ENCODE peak calls at places on chromosome 17, in seven cellular contexts. One of them, this sample, is unnamed.
A peak's percentile ranks its signal among the peaks of the same experiment; 100 is the strongest.

GRCh38 chr17:74643826-74644225 is 20.3 kb upstream of the CD300E start:
- DNase-seq in amniotic stem cell: no peak
- DNase-seq in NCI-H1417: no peak
- DNase-seq in T-helper 9 cell: no peak
- DNase-seq in KBM-7: no peak
- DNase-seq in ACHN: no peak
- DNase-seq in hepatocyte: no peak
- DNase-seq in this sample: no peak

GRCh38 chr17:2263183-2263954 is 40.2 kb downstream of the SMG6 start:
- DNase-seq in NCI-H1417: no peak
- DNase-seq in amniotic stem cell: no peak
- DNase-seq in ACHN: no peak
- DNase-seq in KBM-7: no peak
- DNase-seq in T-helper 9 cell: no peak
- DNase-seq in hepatocyte: no peak
- DNase-seq in this sample: no peak

GRCh38 chr17:66781135-66781534 is 53.8 kb upstream of the CACNG5 start:
- DNase-seq in KBM-7: no peak
- DNase-seq in ACHN: no peak
- DNase-seq in NCI-H1417: no peak
- DNase-seq in T-helper 9 cell: no peak
- DNase-seq in amniotic stem cell: no peak
- DNase-seq in hepatocyte: no peak
- DNase-seq in this sample: no peak

GRCh38 chr17:73282629-73283028 is 20.9 kb upstream of the CPSF4L start:
- DNase-seq in KBM-7: no peak
- DNase-seq in ACHN: no peak
- DNase-seq in amniotic stem cell: no peak
- DNase-seq in NCI-H1417: no peak
- DNase-seq in hepatocyte: no peak
- DNase-seq in T-helper 9 cell: no peak
- DNase-seq in this sample: no peak

GRCh38 chr17:2040219-2040827 is 1.5 kb upstream of the OVCA2 start:
- DNase-seq in T-helper 9 cell: no peak
- DNase-seq in ACHN: no peak
- DNase-seq in NCI-H1417: no peak
- DNase-seq in amniotic stem cell: no peak
- DNase-seq in KBM-7: no peak
- DNase-seq in hepatocyte: no peak
- DNase-seq in this sample: no peak

GRCh38 chr17:48952904-48953303 is 8.3 kb upstream of the SNF8 start:
- DNase-seq in T-helper 9 cell: no peak
- DNase-seq in ACHN: no peak
- DNase-seq in KBM-7: no peak
- DNase-seq in hepatocyte: no peak
- DNase-seq in NCI-H1417: no peak
- DNase-seq in amniotic stem cell: no peak
- DNase-seq in this sample: no peak

GRCh38 chr17:22516861-22517636 is 824.7 kb downstream of the KCNJ18 start:
- DNase-seq in KBM-7: no peak
- DNase-seq in hepatocyte: no peak
- DNase-seq in T-helper 9 cell: no peak
- DNase-seq in ACHN: no peak
- DNase-seq in amniotic stem cell: no peak
- DNase-seq in NCI-H1417: no peak
- DNase-seq in this sample: no peak

GRCh38 chr17:67095803-67096202 is 51.4 kb downstream of the CACNG1 start:
- DNase-seq in hepatocyte: no peak
- DNase-seq in T-helper 9 cell: no peak
- DNase-seq in amniotic stem cell: no peak
- DNase-seq in KBM-7: no peak
- DNase-seq in ACHN: no peak
- DNase-seq in NCI-H1417: no peak
- DNase-seq in this sample: no peak

GRCh38 chr17:20236586-20237227 is 227.5 kb downstream of the SPECC1 start:
- DNase-seq in amniotic stem cell: no peak
- DNase-seq in NCI-H1417: no peak
- DNase-seq in ACHN: no peak
- DNase-seq in KBM-7: no peak
- DNase-seq in T-helper 9 cell: no peak
- DNase-seq in hepatocyte: no peak
- DNase-seq in this sample: no peak

GRCh38 chr17:78739331-78739853 is 42.7 kb downstream of the CYTH1 start:
- DNase-seq in T-helper 9 cell: no peak
- DNase-seq in hepatocyte: no peak
- DNase-seq in NCI-H1417: no peak
- DNase-seq in ACHN: no peak
- DNase-seq in amniotic stem cell: no peak
- DNase-seq in KBM-7: peak; percentile 75
- DNase-seq in this sample: no peak

GRCh38 chr17:1496814-1497325 is 4.4 kb upstream of the MYO1C start:
- DNase-seq in ACHN: no peak
- DNase-seq in NCI-H1417: no peak
- DNase-seq in T-helper 9 cell: no peak
- DNase-seq in hepatocyte: no peak
- DNase-seq in KBM-7: no peak
- DNase-seq in amniotic stem cell: no peak
- DNase-seq in this sample: no peak

GRCh38 chr17:60390223-60390622 is 1.7 kb downstream of the USP32 start:
- DNase-seq in T-helper 9 cell: no peak
- DNase-seq in KBM-7: peak; percentile 30
- DNase-seq in hepatocyte: peak; percentile 18
- DNase-seq in amniotic stem cell: no peak
- DNase-seq in NCI-H1417: peak; percentile 26
- DNase-seq in ACHN: peak; percentile 32
- DNase-seq in this sample: no peak

GRCh38 chr17:77285594-77286390 is 145.0 kb downstream of the SEC14L1 start:
- DNase-seq in KBM-7: peak; percentile 75
- DNase-seq in T-helper 9 cell: no peak
- DNase-seq in ACHN: peak; percentile 89
- DNase-seq in NCI-H1417: peak; percentile 63
- DNase-seq in hepatocyte: peak; percentile 75
- DNase-seq in amniotic stem cell: peak; percentile 88
- DNase-seq in this sample: peak; percentile 15

GRCh38 chr17:74386397-74386796 is 19.1 kb downstream of the GPR142 start:
- DNase-seq in hepatocyte: peak; percentile 66
- DNase-seq in NCI-H1417: no peak
- DNase-seq in T-helper 9 cell: no peak
- DNase-seq in KBM-7: no peak
- DNase-seq in amniotic stem cell: no peak
- DNase-seq in ACHN: no peak
- DNase-seq in this sample: no peak

GRCh38 chr17:77174928-77175720 is 34.4 kb downstream of the SEC14L1 start:
- DNase-seq in KBM-7: no peak
- DNase-seq in amniotic stem cell: no peak
- DNase-seq in T-helper 9 cell: no peak
- DNase-seq in hepatocyte: no peak
- DNase-seq in ACHN: no peak
- DNase-seq in NCI-H1417: peak; percentile 42
- DNase-seq in this sample: peak; percentile 93

GRCh38 chr17:496761-497586 is 144.4 kb upstream of the RPH3AL start:
- DNase-seq in KBM-7: no peak
- DNase-seq in hepatocyte: no peak
- DNase-seq in ACHN: no peak
- DNase-seq in amniotic stem cell: no peak
- DNase-seq in NCI-H1417: no peak
- DNase-seq in T-helper 9 cell: no peak
- DNase-seq in this sample: no peak

GRCh38 chr17:79622201-79622601 is 11.3 kb upstream of the RBFOX3 start:
- DNase-seq in KBM-7: no peak
- DNase-seq in ACHN: no peak
- DNase-seq in amniotic stem cell: no peak
- DNase-seq in NCI-H1417: no peak
- DNase-seq in hepatocyte: no peak
- DNase-seq in T-helper 9 cell: no peak
- DNase-seq in this sample: no peak

GRCh38 chr17:63450551-63450950 is 4.4 kb upstream of the CYB561 start:
- DNase-seq in ACHN: no peak
- DNase-seq in amniotic stem cell: no peak
- DNase-seq in T-helper 9 cell: no peak
- DNase-seq in KBM-7: peak; percentile 53
- DNase-seq in NCI-H1417: peak; percentile 30
- DNase-seq in hepatocyte: no peak
- DNase-seq in this sample: no peak

GRCh38 chr17:77318021-77318420 is 177.3 kb downstream of the SEC14L1 start:
- DNase-seq in T-helper 9 cell: no peak
- DNase-seq in NCI-H1417: no peak
- DNase-seq in KBM-7: no peak
- DNase-seq in ACHN: no peak
- DNase-seq in hepatocyte: no peak
- DNase-seq in amniotic stem cell: no peak
- DNase-seq in this sample: no peak

GRCh38 chr17:59761385-59762021 is 54.0 kb downstream of the VMP1 start:
- DNase-seq in T-helper 9 cell: no peak
- DNase-seq in ACHN: peak; percentile 42
- DNase-seq in hepatocyte: no peak
- DNase-seq in KBM-7: no peak
- DNase-seq in amniotic stem cell: no peak
- DNase-seq in NCI-H1417: no peak
- DNase-seq in this sample: no peak

GRCh38 chr17:45131616-45132301 is 556 bp downstream of the PLCD3 start:
- DNase-seq in NCI-H1417: peak; percentile 55
- DNase-seq in ACHN: peak; percentile 44
- DNase-seq in T-helper 9 cell: peak; percentile 60
- DNase-seq in hepatocyte: peak; percentile 75
- DNase-seq in amniotic stem cell: no peak
- DNase-seq in KBM-7: peak; percentile 55
- DNase-seq in this sample: no peak

GRCh38 chr17:20282526-20283308 is 184.6 kb downstream of the LGALS9B start:
- DNase-seq in hepatocyte: no peak
- DNase-seq in NCI-H1417: no peak
- DNase-seq in T-helper 9 cell: no peak
- DNase-seq in ACHN: no peak
- DNase-seq in amniotic stem cell: no peak
- DNase-seq in KBM-7: no peak
- DNase-seq in this sample: no peak

GRCh38 chr17:50765454-50766221 is 1.7 kb downstream of the ANKRD40CL start:
- DNase-seq in hepatocyte: no peak
- DNase-seq in NCI-H1417: no peak
- DNase-seq in KBM-7: peak; percentile 79
- DNase-seq in ACHN: no peak
- DNase-seq in T-helper 9 cell: no peak
- DNase-seq in amniotic stem cell: no peak
- DNase-seq in this sample: no peak

GRCh38 chr17:64736804-64737492 is 74.8 kb upstream of the SMURF2 start:
- DNase-seq in ACHN: peak; percentile 77
- DNase-seq in KBM-7: peak; percentile 78
- DNase-seq in NCI-H1417: peak; percentile 38
- DNase-seq in T-helper 9 cell: peak; percentile 12
- DNase-seq in amniotic stem cell: no peak
- DNase-seq in hepatocyte: peak; percentile 33
- DNase-seq in this sample: peak; percentile 32

GRCh38 chr17:27609606-27610303 is 21.2 kb upstream of the LGALS9 start:
- DNase-seq in NCI-H1417: peak; percentile 16
- DNase-seq in KBM-7: peak; percentile 69
- DNase-seq in T-helper 9 cell: no peak
- DNase-seq in hepatocyte: peak; percentile 60
- DNase-seq in ACHN: peak; percentile 58
- DNase-seq in amniotic stem cell: no peak
- DNase-seq in this sample: no peak

GRCh38 chr17:73703216-73703615 is 59.0 kb upstream of the SDK2 start:
- DNase-seq in T-helper 9 cell: no peak
- DNase-seq in KBM-7: no peak
- DNase-seq in ACHN: no peak
- DNase-seq in NCI-H1417: no peak
- DNase-seq in hepatocyte: no peak
- DNase-seq in amniotic stem cell: no peak
- DNase-seq in this sample: peak; percentile 16

GRCh38 chr17:60901222-60901621 is 223.6 kb downstream of the BCAS3 start:
- DNase-seq in KBM-7: no peak
- DNase-seq in NCI-H1417: no peak
- DNase-seq in ACHN: no peak
- DNase-seq in hepatocyte: no peak
- DNase-seq in T-helper 9 cell: no peak
- DNase-seq in amniotic stem cell: no peak
- DNase-seq in this sample: no peak

GRCh38 chr17:4858068-4858879 is 25.1 kb downstream of the MINK1 start:
- DNase-seq in ACHN: no peak
- DNase-seq in NCI-H1417: peak; percentile 42
- DNase-seq in hepatocyte: no peak
- DNase-seq in T-helper 9 cell: no peak
- DNase-seq in KBM-7: no peak
- DNase-seq in amniotic stem cell: no peak
- DNase-seq in this sample: no peak

GRCh38 chr17:10789694-10790271 is 14.1 kb downstream of the TMEM238L start:
- DNase-seq in amniotic stem cell: no peak
- DNase-seq in ACHN: no peak
- DNase-seq in T-helper 9 cell: no peak
- DNase-seq in NCI-H1417: no peak
- DNase-seq in KBM-7: no peak
- DNase-seq in hepatocyte: no peak
- DNase-seq in this sample: no peak

GRCh38 chr17:72122002-72122310 is 1.1 kb downstream of the SOX9 start:
- DNase-seq in amniotic stem cell: no peak
- DNase-seq in KBM-7: no peak
- DNase-seq in T-helper 9 cell: no peak
- DNase-seq in ACHN: peak; percentile 18
- DNase-seq in NCI-H1417: no peak
- DNase-seq in hepatocyte: peak; percentile 38
- DNase-seq in this sample: peak; percentile 37